ENCODE peak calls at places on chromosome 1, in nine cellular contexts. One of them, this sample, is unnamed.

GRCh38 chr1:226674892-226675719 is 64.0 kb downstream of the ITPKB start:
- DNase-seq in ELR: no peak
- DNase-seq in stimulated activated CD8-positive, alpha-beta memory T cell treated with anti-CD3 and anti-CD28 coated beads, Interleukin-15, amount 100 ng/mL, for 24 hours: peak; percentile 31
- DNase-seq in caudate nucleus: no peak
- DNase-seq in epithelial cell of esophagus: no peak
- DNase-seq in dorsolateral prefrontal cortex: no peak
- DNase-seq in hepatic stellate cell: no peak
- DNase-seq in GM12865: peak; percentile 92
- DNase-seq in RCC 7860: no peak
- DNase-seq in this sample: no peak

GRCh38 chr1:108962681-108963051 is 618 bp downstream of the CLCC1 start:
- DNase-seq in ELR: no peak
- DNase-seq in stimulated activated CD8-positive, alpha-beta memory T cell treated with anti-CD3 and anti-CD28 coated beads, Interleukin-15, amount 100 ng/mL, for 24 hours: no peak
- DNase-seq in caudate nucleus: no peak
- DNase-seq in epithelial cell of esophagus: peak; percentile 40
- DNase-seq in dorsolateral prefrontal cortex: peak; percentile 45
- DNase-seq in hepatic stellate cell: no peak
- DNase-seq in GM12865: peak; percentile 62
- DNase-seq in RCC 7860: no peak
- DNase-seq in this sample: no peak

GRCh38 chr1:161933592-161934277 is 89.9 kb downstream of the OLFML2B start:
- DNase-seq in ELR: no peak
- DNase-seq in stimulated activated CD8-positive, alpha-beta memory T cell treated with anti-CD3 and anti-CD28 coated beads, Interleukin-15, amount 100 ng/mL, for 24 hours: no peak
- DNase-seq in caudate nucleus: no peak
- DNase-seq in epithelial cell of esophagus: no peak
- DNase-seq in dorsolateral prefrontal cortex: no peak
- DNase-seq in hepatic stellate cell: no peak
- DNase-seq in GM12865: no peak
- DNase-seq in RCC 7860: no peak
- DNase-seq in this sample: no peak

GRCh38 chr1:205001101-205001620 is 41.9 kb upstream of the CNTN2 start:
- DNase-seq in ELR: no peak
- DNase-seq in stimulated activated CD8-positive, alpha-beta memory T cell treated with anti-CD3 and anti-CD28 coated beads, Interleukin-15, amount 100 ng/mL, for 24 hours: no peak
- DNase-seq in caudate nucleus: no peak
- DNase-seq in epithelial cell of esophagus: no peak
- DNase-seq in dorsolateral prefrontal cortex: no peak
- DNase-seq in hepatic stellate cell: no peak
- DNase-seq in GM12865: no peak
- DNase-seq in RCC 7860: no peak
- DNase-seq in this sample: no peak

GRCh38 chr1:172484252-172484651 is 40.4 kb upstream of the PIGC start:
- DNase-seq in ELR: no peak
- DNase-seq in stimulated activated CD8-positive, alpha-beta memory T cell treated with anti-CD3 and anti-CD28 coated beads, Interleukin-15, amount 100 ng/mL, for 24 hours: no peak
- DNase-seq in caudate nucleus: no peak
- DNase-seq in epithelial cell of esophagus: peak; percentile 77
- DNase-seq in dorsolateral prefrontal cortex: no peak
- DNase-seq in hepatic stellate cell: no peak
- DNase-seq in GM12865: no peak
- DNase-seq in RCC 7860: no peak
- DNase-seq in this sample: no peak

GRCh38 chr1:235835226-235835625 is 31.5 kb downstream of the LYST start:
- DNase-seq in ELR: peak; percentile 10
- DNase-seq in stimulated activated CD8-positive, alpha-beta memory T cell treated with anti-CD3 and anti-CD28 coated beads, Interleukin-15, amount 100 ng/mL, for 24 hours: no peak
- DNase-seq in caudate nucleus: no peak
- DNase-seq in epithelial cell of esophagus: no peak
- DNase-seq in dorsolateral prefrontal cortex: no peak
- DNase-seq in hepatic stellate cell: no peak
- DNase-seq in GM12865: no peak
- DNase-seq in RCC 7860: no peak
- DNase-seq in this sample: no peak

GRCh38 chr1:88990426-88990825 is 2.0 kb downstream of the KYAT3 start:
- DNase-seq in ELR: no peak
- DNase-seq in stimulated activated CD8-positive, alpha-beta memory T cell treated with anti-CD3 and anti-CD28 coated beads, Interleukin-15, amount 100 ng/mL, for 24 hours: no peak
- DNase-seq in caudate nucleus: no peak
- DNase-seq in epithelial cell of esophagus: no peak
- DNase-seq in dorsolateral prefrontal cortex: no peak
- DNase-seq in hepatic stellate cell: no peak
- DNase-seq in GM12865: no peak
- DNase-seq in RCC 7860: no peak
- DNase-seq in this sample: no peak

GRCh38 chr1:186722711-186723309 is 42.6 kb upstream of the PTGS2 start:
- DNase-seq in ELR: peak; percentile 80
- DNase-seq in stimulated activated CD8-positive, alpha-beta memory T cell treated with anti-CD3 and anti-CD28 coated beads, Interleukin-15, amount 100 ng/mL, for 24 hours: no peak
- DNase-seq in caudate nucleus: no peak
- DNase-seq in epithelial cell of esophagus: peak; percentile 63
- DNase-seq in dorsolateral prefrontal cortex: no peak
- DNase-seq in hepatic stellate cell: peak; percentile 14
- DNase-seq in GM12865: peak; percentile 77
- DNase-seq in RCC 7860: no peak
- DNase-seq in this sample: no peak

GRCh38 chr1:160157174-160157573 is 5.8 kb downstream of the ATP1A4 start:
- DNase-seq in ELR: no peak
- DNase-seq in stimulated activated CD8-positive, alpha-beta memory T cell treated with anti-CD3 and anti-CD28 coated beads, Interleukin-15, amount 100 ng/mL, for 24 hours: no peak
- DNase-seq in caudate nucleus: no peak
- DNase-seq in epithelial cell of esophagus: no peak
- DNase-seq in dorsolateral prefrontal cortex: no peak
- DNase-seq in hepatic stellate cell: no peak
- DNase-seq in GM12865: no peak
- DNase-seq in RCC 7860: no peak
- DNase-seq in this sample: no peak